ENCODE peak calls at places on chromosomes 13 and 19, in ten cellular contexts. F is fibroblast of the aortic adventitia; L is CD8-positive, alpha-beta T cell; V is GF-D8; S is thyroid gland; Z is hippocampal formation; R is SW480; J is H9; A is ELF-1; P is NCI-H1105. G is an unnamed sample.
A peak's percentile ranks its signal among the peaks of the same experiment; 100 is the strongest.

GRCh38 chr19:50555033-50555432 is 13.2 kb downstream of the LRRC4B start:
- DNase-seq in F (no peak), L (no peak), V (no peak), S (no peak), Z (no peak), R (no peak), J (no peak), A (no peak), P (no peak), G (no peak)

GRCh38 chr13:45851171-45851889 is at the start of gene SIAH3:
- DNase-seq in F (peak; percentile 10), L (no peak), V (no peak), S (no peak), Z (peak; percentile 21), R (no peak), J (peak; percentile 43), A (peak; percentile 30), P (no peak), G (peak; percentile 48)

GRCh38 chr13:83378901-83379300 is 503.4 kb downstream of the SLITRK1 start:
- DNase-seq in F (no peak), L (no peak), V (no peak), S (no peak), Z (no peak), R (no peak), J (no peak), A (no peak), P (no peak), G (no peak)

GRCh38 chr19:47390533-47391488 is 28.5 kb downstream of the MEIS3 start:
- DNase-seq in F (no peak), L (no peak), V (no peak), S (no peak), Z (no peak), R (no peak), J (no peak), A (peak; percentile 58), P (no peak), G (no peak)

GRCh38 chr19:49949735-49950589 is 11.0 kb downstream of the SIGLEC11 start:
- DNase-seq in F (no peak), L (no peak), V (no peak), S (no peak), Z (no peak), R (no peak), J (no peak), A (no peak), P (no peak), G (peak; percentile 40)

GRCh38 chr19:50190439-50190891 is 13.0 kb upstream of the MYH14 start:
- DNase-seq in F (no peak), L (no peak), V (no peak), S (peak; percentile 70), Z (no peak), R (peak; percentile 64), J (no peak), A (no peak), P (no peak), G (no peak)

GRCh38 chr13:106176103-106176502 is 359.4 kb downstream of the EFNB2 start:
- DNase-seq in F (no peak), L (no peak), V (no peak), S (no peak), Z (no peak), R (no peak), J (no peak), A (no peak), P (no peak), G (peak; percentile 31)

GRCh38 chr13:41916173-41916954 is 44.5 kb downstream of the VWA8 start:
- DNase-seq in F (peak; percentile 86), L (no peak), V (no peak), S (no peak), Z (no peak), R (peak; percentile 11), J (no peak), A (no peak), P (no peak), G (peak; percentile 75)

GRCh38 chr13:111482806-111483620 is 162.6 kb downstream of the TEX29 start:
- DNase-seq in F (no peak), L (no peak), V (no peak), S (no peak), Z (no peak), R (no peak), J (no peak), A (no peak), P (no peak), G (no peak)

GRCh38 chr13:108959254-108959653 is 329.8 kb downstream of the MYO16 start:
- DNase-seq in F (peak; percentile 64), L (no peak), V (no peak), S (no peak), Z (no peak), R (no peak), J (no peak), A (no peak), P (no peak), G (no peak)

GRCh38 chr19:6042776-6043726 is 65.1 kb upstream of the RANBP3 start:
- DNase-seq in F (no peak), L (no peak), V (no peak), S (no peak), Z (no peak), R (no peak), J (no peak), A (peak; percentile 84), P (no peak), G (no peak)

GRCh38 chr13:59997976-59998375 is 165.8 kb downstream of the DIAPH3 start:
- DNase-seq in F (no peak), L (no peak), V (no peak), S (no peak), Z (no peak), R (no peak), J (no peak), A (no peak), P (no peak), G (no peak)

GRCh38 chr13:106986687-106987434 is 418.9 kb upstream of the ARGLU1 start:
- DNase-seq in F (no peak), L (no peak), V (no peak), S (no peak), Z (no peak), R (no peak), J (no peak), A (no peak), P (no peak), G (no peak)

GRCh38 chr13:100301418-100301817 is 212.5 kb downstream of the PCCA start:
- DNase-seq in F (no peak), L (no peak), V (no peak), S (peak; percentile 75), Z (no peak), R (no peak), J (no peak), A (no peak), P (peak; percentile 55), G (peak; percentile 6)

GRCh38 chr19:35518313-35518712 is 4.9 kb upstream of the DMKN start:
- DNase-seq in F (peak; percentile 97), L (no peak), V (no peak), S (peak; percentile 10), Z (no peak), R (peak; percentile 69), J (no peak), A (no peak), P (no peak), G (peak; percentile 92)

GRCh38 chr13:106277483-106278154 is 257.8 kb downstream of the EFNB2 start:
- DNase-seq in F (no peak), L (no peak), V (no peak), S (no peak), Z (no peak), R (no peak), J (no peak), A (no peak), P (no peak), G (no peak)

GRCh38 chr13:41054919-41055619 is 6.2 kb upstream of the WBP4 start:
- DNase-seq in F (no peak), L (no peak), V (peak; percentile 30), S (no peak), Z (no peak), R (no peak), J (no peak), A (peak; percentile 20), P (no peak), G (peak; percentile 26)

GRCh38 chr19:4861147-4861546 is 6.3 kb downstream of the PLIN3 start:
- DNase-seq in F (no peak), L (no peak), V (no peak), S (peak; percentile 80), Z (no peak), R (no peak), J (no peak), A (peak; percentile 43), P (peak; percentile 34), G (no peak)

GRCh38 chr13:50357586-50358118 is 342.4 kb downstream of the KCNRG start:
- DNase-seq in F (peak; percentile 89), L (no peak), V (no peak), S (no peak), Z (no peak), R (no peak), J (no peak), A (peak; percentile 18), P (peak; percentile 18), G (peak; percentile 91)

GRCh38 chr13:66154981-66155380 is 1075.2 kb downstream of the PCDH9 start:
- DNase-seq in F (peak; percentile 53), L (no peak), V (peak; percentile 25), S (no peak), Z (no peak), R (no peak), J (no peak), A (no peak), P (no peak), G (no peak)

GRCh38 chr19:54875506-54875905 is 1.5 kb downstream of the FCAR start:
- DNase-seq in F (no peak), L (no peak), V (peak; percentile 90), S (no peak), Z (no peak), R (no peak), J (no peak), A (no peak), P (no peak), G (no peak)

GRCh38 chr13:102556806-102557205 is 40.0 kb upstream of the TPP2 start:
- DNase-seq in F (no peak), L (no peak), V (no peak), S (no peak), Z (no peak), R (no peak), J (no peak), A (no peak), P (no peak), G (no peak)

GRCh38 chr19:3919793-3920192 is 13.1 kb upstream of the NMRK2 start:
- DNase-seq in F (no peak), L (no peak), V (no peak), S (no peak), Z (no peak), R (no peak), J (no peak), A (no peak), P (no peak), G (no peak)

GRCh38 chr13:60351326-60351725 is 45.7 kb upstream of the TDRD3 start:
- DNase-seq in F (peak; percentile 63), L (no peak), V (no peak), S (no peak), Z (no peak), R (no peak), J (no peak), A (no peak), P (no peak), G (peak; percentile 64)

GRCh38 chr13:99446242-99446641 is 55.0 kb upstream of the TM9SF2 start:
- DNase-seq in F (no peak), L (no peak), V (no peak), S (no peak), Z (no peak), R (no peak), J (peak; percentile 61), A (peak; percentile 44), P (no peak), G (no peak)

GRCh38 chr19:5452594-5453565 is 2.3 kb upstream of the ZNRF4 start:
- DNase-seq in F (no peak), L (no peak), V (no peak), S (no peak), Z (no peak), R (peak; percentile 48), J (no peak), A (peak; percentile 34), P (no peak), G (peak; percentile 39)

G was measured in M059J.